ENCODE peak calls at places on chromosomes 7 and 10, in seven cellular contexts. U is suprapubic skin; F is T-helper 1 cell; P is amygdala; L is iPS DF 19.7; G is activated CD8-positive, alpha-beta memory T cell treated with anti-CD3 and anti-CD28 coated beads, Interleukin-2, amount 10 ng/mL, durations not matched to agents 7 days and 5 days; O is uterus. B is an unnamed sample.

GRCh38 chr7:106488465-106488864 is 172.5 kb downstream of the CCDC71L start:
- DNase-seq in P (no peak), G (no peak), O (no peak), L (no peak), U (no peak), F (no peak), B (no peak)

GRCh38 chr7:73623798-73624668 is at the start of gene MLXIPL:
- DNase-seq in O (peak), P (peak), L (no peak), G (peak), U (peak), F (peak), B (peak)

GRCh38 chr10:132862485-132863420 is 76.8 kb upstream of the NKX6-2 start:
- DNase-seq in L (no peak), P (no peak), F (no peak), O (peak), U (peak), G (no peak), B (peak)

GRCh38 chr10:60810437-60811182 is 32.3 kb downstream of the CDK1 start:
- DNase-seq in O (no peak), F (no peak), U (no peak), L (no peak), G (no peak), P (no peak), B (no peak)

GRCh38 chr10:58967551-58968418 is 208.7 kb upstream of the PHYHIPL start:
- DNase-seq in U (no peak), F (no peak), L (peak), G (no peak), P (peak), O (no peak), B (no peak)

GRCh38 chr7:50153141-50153540 is 60.1 kb upstream of the ZPBP start:
- DNase-seq in P (no peak), F (no peak), L (no peak), G (no peak), O (no peak), U (no peak), B (no peak)

GRCh38 chr7:103343758-103344452 is 662 bp downstream of the DNAJC2 start:
- DNase-seq in F (peak), U (peak), L (no peak), G (peak), P (peak), O (no peak), B (peak)

GRCh38 chr10:115963848-115964247 is 309.2 kb downstream of the GFRA1 start:
- DNase-seq in F (no peak), L (no peak), O (no peak), G (no peak), P (no peak), U (no peak), B (no peak)

GRCh38 chr10:89792187-89792586 is 90.8 kb downstream of the KIF20B start:
- DNase-seq in U (no peak), F (no peak), P (no peak), O (no peak), L (no peak), G (no peak), B (no peak)

GRCh38 chr10:6918305-6918704 is 338.2 kb upstream of the PRKCQ start:
- DNase-seq in O (no peak), U (no peak), P (no peak), G (peak), F (peak), L (no peak), B (peak)

GRCh38 chr10:103845983-103846382 is 9.4 kb downstream of the SH3PXD2A start:
- DNase-seq in G (peak), P (no peak), L (no peak), O (no peak), F (peak), U (no peak), B (peak)

GRCh38 chr7:75637854-75638606 is 100.7 kb downstream of the HIP1 start:
- DNase-seq in P (no peak), O (no peak), G (no peak), U (no peak), F (no peak), L (no peak), B (no peak)

GRCh38 chr10:65341323-65341922 is 1584.4 kb upstream of the LRRTM3 start:
- DNase-seq in G (no peak), O (no peak), F (no peak), L (no peak), U (no peak), P (no peak), B (no peak)

GRCh38 chr7:150311146-150311545 is 12.0 kb upstream of the LRRC61 start:
- DNase-seq in P (no peak), O (no peak), F (no peak), G (no peak), L (no peak), U (no peak), B (no peak)

GRCh38 chr10:49282879-49283321 is 16.1 kb upstream of the C10orf71 start:
- DNase-seq in L (no peak), F (no peak), U (no peak), P (no peak), O (no peak), G (no peak), B (no peak)

GRCh38 chr10:77259475-77259874 is 378.1 kb downstream of the KCNMA1 start:
- DNase-seq in P (no peak), F (no peak), G (no peak), U (no peak), L (no peak), O (no peak), B (no peak)

GRCh38 chr7:100687740-100688592 is 6.1 kb downstream of the GIGYF1 start:
- DNase-seq in P (no peak), U (no peak), F (no peak), G (no peak), O (no peak), L (no peak), B (no peak)